ENCODE peak calls at places on chromosomes 1 and 21, in six cellular contexts. L is CD4-positive, alpha-beta T cell; X is left cardiac atrium; S is stimulated activated CD4-positive, alpha-beta T cell treated with anti-CD3 and anti-CD28 coated beads, Interleukin-1b, Interleukin-23, amount 100 ng/mL, for 4 hours; P is mucosa of descending colon; Q is germinal center. J is an unnamed sample.

GRCh38 chr1:77888071-77888428 is 374 bp upstream of the NEXN start:
- DNase-seq in L (no peak), X (no peak), S (no peak), P (no peak), Q (peak; percentile 13), J (no peak)

GRCh38 chr1:2106681-2107405 is 56.6 kb downstream of the PRKCZ start:
- DNase-seq in L (no peak), X (peak; percentile 12), S (no peak), P (peak; percentile 18), Q (no peak), J (no peak)

GRCh38 chr21:38303300-38303699 is 46.5 kb downstream of the KCNJ15 start:
- DNase-seq in L (no peak), X (peak; percentile 58), S (no peak), P (no peak), Q (no peak), J (peak; percentile 74)

GRCh38 chr1:204314209-204314892 is 45.4 kb downstream of the PLEKHA6 start:
- DNase-seq in L (no peak), X (no peak), S (no peak), P (no peak), Q (peak; percentile 48), J (no peak)

GRCh38 chr1:84929581-84929980 is 36.6 kb upstream of the LPAR3 start:
- DNase-seq in L (no peak), X (no peak), S (no peak), P (no peak), Q (no peak), J (no peak)

GRCh38 chr21:46051821-46052675 is 45.9 kb upstream of the COL6A2 start:
- DNase-seq in L (no peak), X (no peak), S (no peak), P (no peak), Q (no peak), J (no peak)

GRCh38 chr1:205248793-205249601 is 21.3 kb downstream of the TMCC2 start:
- DNase-seq in L (no peak), X (peak; percentile 67), S (no peak), P (peak; percentile 71), Q (no peak), J (no peak)

GRCh38 chr21:39688010-39688409 is 57.0 kb upstream of the IGSF5 start:
- DNase-seq in L (no peak), X (no peak), S (no peak), P (no peak), Q (no peak), J (no peak)

GRCh38 chr1:42737986-42738677 is 1.9 kb downstream of the CLDN19 start:
- DNase-seq in L (no peak), X (no peak), S (no peak), P (no peak), Q (no peak), J (no peak)

GRCh38 chr1:9231648-9232332 is 2.8 kb upstream of the H6PD start:
- DNase-seq in L (no peak), X (no peak), S (no peak), P (no peak), Q (no peak), J (no peak)

GRCh38 chr21:29376556-29376955 is 77.8 kb downstream of the BACH1 start:
- DNase-seq in L (peak; percentile 23), X (peak; percentile 55), S (peak; percentile 37), P (peak; percentile 47), Q (peak; percentile 72), J (no peak)

GRCh38 chr1:4101434-4102150 is 201.5 kb upstream of the C1orf174 start:
- DNase-seq in L (no peak), X (no peak), S (no peak), P (no peak), Q (no peak), J (no peak)

GRCh38 chr1:206890690-206891089 is 6.6 kb upstream of the IL24 start:
- DNase-seq in L (no peak), X (no peak), S (no peak), P (no peak), Q (no peak), J (peak; percentile 67)

GRCh38 chr1:205714190-205714905 is 34.0 kb upstream of the SLC45A3 start:
- DNase-seq in L (no peak), X (no peak), S (no peak), P (no peak), Q (no peak), J (no peak)

GRCh38 chr1:22208973-22209378 is 66.1 kb upstream of the WNT4 start:
- DNase-seq in L (no peak), X (no peak), S (no peak), P (no peak), Q (no peak), J (no peak)

GRCh38 chr1:244896550-244896949 is 32.2 kb upstream of the HNRNPU start:
- DNase-seq in L (no peak), X (no peak), S (no peak), P (no peak), Q (no peak), J (peak; percentile 23)